ENCODE peak calls at places on chromosomes 16 and 17, in eight cellular contexts. I is cardiac muscle cell, O is ascending aorta, X is ovary, Z is Calu3, C is thyroid gland, F is colonic mucosa, U is H9. V is an unnamed sample.

GRCh38 chr16:1929105-1929504 is 10.9 kb upstream of the HS3ST6 start:
- DNase-seq in O (no peak), U (no peak), C (peak; percentile 44), X (no peak), I (peak; percentile 41), Z (no peak), F (peak; percentile 41), V (no peak)

GRCh38 chr16:88383401-88384221 is 852 bp downstream of the ZNF469 start:
- DNase-seq in U (no peak), O (no peak), I (peak; percentile 53), F (no peak), X (peak; percentile 68), Z (peak; percentile 67), C (no peak), V (peak; percentile 60)

GRCh38 chr17:48121921-48122650 is 14.5 kb downstream of the SNX11 start:
- DNase-seq in F (no peak), Z (no peak), C (peak; percentile 79), I (no peak), O (no peak), U (no peak), X (no peak), V (peak; percentile 37)

GRCh38 chr16:85171004-85171808 is 58.9 kb upstream of the CIBAR2 start:
- DNase-seq in I (no peak), O (no peak), X (no peak), F (no peak), U (no peak), Z (no peak), C (no peak), V (no peak)

GRCh38 chr17:10059684-10060211 is 138.7 kb downstream of the GAS7 start:
- DNase-seq in F (no peak), U (no peak), X (peak; percentile 50), O (no peak), Z (no peak), I (peak; percentile 54), C (no peak), V (no peak)

GRCh38 chr17:909642-910323 is 69.8 kb downstream of the NXN start:
- DNase-seq in F (no peak), O (no peak), C (no peak), U (no peak), Z (no peak), I (peak; percentile 62), X (no peak), V (no peak)

GRCh38 chr16:25416002-25416401 is 158.4 kb upstream of the ZKSCAN2 start:
- DNase-seq in X (no peak), Z (no peak), O (no peak), I (no peak), C (no peak), U (no peak), F (no peak), V (no peak)

GRCh38 chr17:45146166-45146565 is 2.1 kb upstream of the HEXIM1 start:
- DNase-seq in U (no peak), Z (no peak), F (no peak), X (no peak), O (no peak), I (no peak), C (no peak), V (no peak)

GRCh38 chr17:63974594-63975192 is 2.0 kb upstream of the SCN4A start:
- DNase-seq in I (no peak), C (peak; percentile 64), X (no peak), U (no peak), O (no peak), Z (no peak), F (no peak), V (no peak)

GRCh38 chr17:43018008-43018853 is 4.0 kb downstream of the VAT1 start:
- DNase-seq in I (no peak), F (no peak), C (no peak), Z (no peak), O (no peak), X (peak; percentile 42), U (peak; percentile 60), V (peak; percentile 65)

GRCh38 chr16:24539850-24540484 is 601 bp downstream of the RBBP6 start:
- DNase-seq in U (no peak), Z (peak; percentile 64), F (peak; percentile 55), I (peak; percentile 61), C (peak; percentile 68), X (peak; percentile 62), O (no peak), V (peak; percentile 66)

GRCh38 chr17:61054430-61054829 is 345.2 kb upstream of the TBX2 start:
- DNase-seq in X (no peak), U (no peak), O (no peak), I (no peak), C (no peak), Z (no peak), F (no peak), V (no peak)

GRCh38 chr16:84913315-84913714 is 93.5 kb downstream of the CRISPLD2 start:
- DNase-seq in F (no peak), O (no peak), I (no peak), Z (no peak), X (no peak), U (no peak), C (no peak), V (no peak)

GRCh38 chr17:19275457-19276082 is 38.4 kb downstream of the EPN2 start:
- DNase-seq in F (no peak), Z (no peak), O (no peak), U (no peak), C (no peak), I (no peak), X (no peak), V (no peak)

GRCh38 chr16:25608002-25608401 is 83.8 kb upstream of the HS3ST4 start:
- DNase-seq in O (no peak), Z (no peak), F (no peak), I (no peak), C (no peak), U (no peak), X (no peak), V (no peak)

GRCh38 chr16:67399218-67399733 is 6.0 kb upstream of the TPPP3 start:
- DNase-seq in U (peak; percentile 84), C (no peak), Z (peak; percentile 83), I (peak; percentile 33), X (peak; percentile 63), F (peak; percentile 53), O (no peak), V (peak; percentile 87)

GRCh38 chr17:47810200-47810821 is 11.3 kb downstream of the OSBPL7 start:
- DNase-seq in Z (peak; percentile 81), C (peak; percentile 64), U (peak; percentile 73), X (no peak), F (peak; percentile 93), I (peak; percentile 87), O (no peak), V (peak; percentile 41)

GRCh38 chr17:11627301-11627700 is 29.0 kb downstream of the DNAH9 start:
- DNase-seq in F (no peak), O (no peak), I (no peak), C (no peak), Z (no peak), U (no peak), X (no peak), V (no peak)

GRCh38 chr17:11625878-11626277 is 27.6 kb downstream of the DNAH9 start:
- DNase-seq in C (no peak), O (no peak), U (no peak), F (no peak), I (no peak), X (no peak), Z (no peak), V (no peak)

GRCh38 chr17:11628831-11629230 is 30.6 kb downstream of the DNAH9 start:
- DNase-seq in F (no peak), I (no peak), Z (no peak), U (no peak), X (no peak), C (no peak), O (no peak), V (no peak)

GRCh38 chr17:11624968-11625367 is 26.7 kb downstream of the DNAH9 start:
- DNase-seq in Z (no peak), O (no peak), U (no peak), X (no peak), F (no peak), I (no peak), C (no peak), V (no peak)

GRCh38 chr17:11628374-11628773 is 30.1 kb downstream of the DNAH9 start:
- DNase-seq in Z (no peak), I (no peak), F (no peak), C (no peak), X (no peak), U (peak; percentile 88), O (no peak), V (no peak)
- TF ChIP-seq CTCF in Z (no peak), I (no peak), F (no peak), C (no peak), X (no peak), U (peak; percentile 80), O (no peak), V (peak; percentile 43)

DNA sequence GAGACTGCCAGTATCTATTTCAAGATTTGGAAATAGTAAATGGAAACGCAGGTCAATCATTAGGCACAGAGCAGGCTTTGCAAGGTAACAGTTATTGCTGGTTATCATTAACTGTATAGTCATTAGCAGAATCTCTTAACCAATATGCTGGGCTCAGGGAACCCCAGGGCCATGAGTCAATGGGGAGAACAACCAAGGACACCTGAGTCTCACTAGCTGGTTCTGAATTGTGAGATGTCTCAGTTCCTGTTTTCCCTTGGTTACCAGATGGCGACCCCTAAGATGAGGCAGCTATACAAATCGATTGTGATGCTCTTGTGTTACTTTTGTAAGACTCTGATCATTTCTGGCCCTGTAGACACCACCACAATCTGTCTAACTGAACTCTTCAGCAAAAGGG is 385.3 kb downstream of the HAPSTR1 start:
- DNase-seq in U (no peak), F (no peak), I (no peak), Z (no peak), C (no peak), O (no peak), X (no peak), V (no peak)
- TF ChIP-seq CTCF in U (no peak), F (no peak), I (no peak), Z (no peak), C (no peak), O (no peak), X (no peak), V (no peak)

GRCh38 chr17:82346342-82347300 is 12.4 kb upstream of the TEX19 start:
- DNase-seq in F (peak; percentile 76), C (no peak), U (no peak), I (no peak), X (no peak), O (no peak), Z (peak; percentile 34), V (no peak)
- TF ChIP-seq CTCF in F (no peak), C (no peak), U (no peak), I (no peak), X (no peak), O (no peak), Z (no peak), V (no peak)

GRCh38 chr17:77304746-77305473 is 164.1 kb downstream of the SEC14L1 start:
- DNase-seq in X (no peak), C (no peak), O (no peak), U (no peak), I (no peak), F (peak; percentile 82), Z (no peak), V (no peak)

GRCh38 chr17:77308768-77309726 is 168.3 kb downstream of the SEC14L1 start:
- DNase-seq in Z (no peak), I (peak; percentile 79), X (no peak), U (no peak), F (no peak), O (no peak), C (no peak), V (no peak)

GRCh38 chr17:77307479-77308198 is 166.9 kb downstream of the SEC14L1 start:
- DNase-seq in F (no peak), U (no peak), O (no peak), C (no peak), I (peak; percentile 25), X (no peak), Z (no peak), V (no peak)

GRCh38 chr17:77306048-77306789 is 165.4 kb downstream of the SEC14L1 start:
- DNase-seq in X (no peak), F (no peak), C (no peak), Z (no peak), I (no peak), U (no peak), O (no peak), V (no peak)

GRCh38 chr17:77306790-77307478 is 166.2 kb downstream of the SEC14L1 start:
- DNase-seq in C (no peak), Z (no peak), I (no peak), X (no peak), F (peak; percentile 61), O (no peak), U (no peak), V (no peak)
- TF ChIP-seq CTCF in C (no peak), Z (no peak), I (no peak), X (no peak), F (no peak), O (no peak), U (no peak), V (no peak)

V was measured in nephron progenitor cell.